ENCODE peak calls at places on chromosomes 16 and 17, in ten cellular contexts. H, I, O, G, U, T, B, Q, L and V are unnamed samples.

GRCh38 chr17:38466346-38467315 is 38.4 kb downstream of the ARHGAP23 start:
- DNase-seq in H (no peak), I (no peak), O (no peak), G (no peak), U (no peak), T (no peak), B (no peak), Q (peak; percentile 7), L (no peak), V (no peak)

GRCh38 chr16:17446661-17447060 is 24.1 kb downstream of the XYLT1 start:
- DNase-seq in H (no peak), I (no peak), O (no peak), G (no peak), U (no peak), T (no peak), B (no peak), Q (no peak), L (no peak), V (no peak)

GRCh38 chr17:80499961-80500665 is 23.7 kb upstream of the NPTX1 start:
- DNase-seq in H (no peak), I (no peak), O (no peak), G (no peak), U (no peak), T (no peak), B (no peak), Q (no peak), L (no peak), V (no peak)

GRCh38 chr17:8227238-8227581 is 16.8 kb upstream of the AURKB start:
- DNase-seq in H (no peak), I (no peak), O (no peak), G (no peak), U (no peak), T (no peak), B (no peak), Q (no peak), L (no peak), V (no peak)

GRCh38 chr16:12674096-12674495 is 129.6 kb downstream of the CPPED1 start:
- DNase-seq in H (no peak), I (no peak), O (no peak), G (no peak), U (peak; percentile 82), T (no peak), B (no peak), Q (no peak), L (no peak), V (no peak)

GRCh38 chr17:56108811-56109284 is 44.4 kb upstream of the ANKFN1 start:
- DNase-seq in H (no peak), I (no peak), O (no peak), G (no peak), U (no peak), T (no peak), B (peak; percentile 61), Q (no peak), L (no peak), V (no peak)

GRCh38 chr17:34299918-34300600 is 14.5 kb downstream of the CCL11 start:
- DNase-seq in H (no peak), I (no peak), O (no peak), G (no peak), U (peak; percentile 63), T (no peak), B (no peak), Q (no peak), L (no peak), V (no peak)

GRCh38 chr17:7064248-7064647 is 15.8 kb downstream of the CLEC10A start:
- DNase-seq in H (no peak), I (no peak), O (no peak), G (no peak), U (no peak), T (no peak), B (no peak), Q (no peak), L (no peak), V (no peak)

GRCh38 chr16:22673463-22673862 is 140.5 kb upstream of the HS3ST2 start:
- DNase-seq in H (no peak), I (no peak), O (no peak), G (no peak), U (no peak), T (no peak), B (no peak), Q (no peak), L (no peak), V (no peak)

GRCh38 chr16:85615852-85616607 is 2.9 kb downstream of the GSE1 start:
- DNase-seq in H (peak; percentile 72), I (peak; percentile 36), O (peak; percentile 78), G (peak; percentile 63), U (peak; percentile 50), T (peak; percentile 87), B (peak; percentile 84), Q (no peak), L (peak; percentile 79), V (peak; percentile 57)

GRCh38 chr16:55699616-55700015 is 43.8 kb downstream of the SLC6A2 start:
- DNase-seq in H (no peak), I (no peak), O (no peak), G (no peak), U (no peak), T (no peak), B (no peak), Q (no peak), L (no peak), V (no peak)

GRCh38 chr16:87295259-87295658 is 21.9 kb downstream of the C16orf95 start:
- DNase-seq in H (no peak), I (no peak), O (no peak), G (no peak), U (no peak), T (peak; percentile 61), B (no peak), Q (peak; percentile 86), L (no peak), V (peak; percentile 69)

GRCh38 chr16:3797473-3797872 is 80.1 kb upstream of the TRAP1 start:
- DNase-seq in H (no peak), I (no peak), O (no peak), G (no peak), U (no peak), T (no peak), B (no peak), Q (no peak), L (no peak), V (peak; percentile 74)

GRCh38 chr17:44400226-44400847 is 10.9 kb upstream of the ITGA2B start:
- DNase-seq in H (no peak), I (no peak), O (no peak), G (no peak), U (peak; percentile 32), T (no peak), B (peak; percentile 48), Q (peak; percentile 37), L (no peak), V (no peak)

GRCh38 chr17:10600551-10600950 is 51.1 kb upstream of the MYH2 start:
- DNase-seq in H (no peak), I (no peak), O (no peak), G (no peak), U (peak; percentile 62), T (no peak), B (no peak), Q (no peak), L (no peak), V (no peak)